ENCODE peak calls at places on chromosome 1, in five cellular contexts. Q is cardiac fibroblast, R is memory B cell, A is BJ, S is heart right ventricle. W is an unnamed sample.
A peak's percentile ranks its signal among the peaks of the same experiment; 100 is the strongest.

GRCh38 chr1:40133122-40133665 is 28.0 kb upstream of the RLF start:
- DNase-seq in Q (peak; percentile 8), R (no peak), A (no peak), S (no peak), W (no peak)

GRCh38 chr1:93081716-93082115 is 2.6 kb downstream of the MTF2 start:
- DNase-seq in Q (peak; percentile 92), R (no peak), A (no peak), S (no peak), W (no peak)

GRCh38 chr1:81670286-81670685 is 130.4 kb upstream of the ADGRL2 start:
- DNase-seq in Q (peak; percentile 97), R (no peak), A (peak; percentile 19), S (peak; percentile 85), W (peak; percentile 67)

GRCh38 chr1:53115403-53116306 is 26.8 kb downstream of the SLC1A7 start:
- DNase-seq in Q (no peak), R (no peak), A (no peak), S (no peak), W (no peak)

GRCh38 chr1:81029266-81029665 is 771.5 kb upstream of the ADGRL2 start:
- DNase-seq in Q (peak; percentile 30), R (no peak), A (no peak), S (no peak), W (no peak)

GRCh38 chr1:233936422-233936821 is 31.9 kb downstream of the SLC35F3 start:
- DNase-seq in Q (no peak), R (no peak), A (no peak), S (no peak), W (no peak)

GRCh38 chr1:19735419-19736127 is 64.1 kb downstream of the TMCO4 start:
- DNase-seq in Q (peak; percentile 98), R (no peak), A (peak; percentile 96), S (peak; percentile 65), W (peak; percentile 94)

GRCh38 chr1:58848818-58849411 is 65.1 kb upstream of the JUN start:
- DNase-seq in Q (peak; percentile 99), R (no peak), A (peak; percentile 86), S (peak; percentile 52), W (peak; percentile 57)

GRCh38 chr1:15946546-15947381 is 29.1 kb downstream of the ZBTB17 start:
- DNase-seq in Q (no peak), R (no peak), A (no peak), S (no peak), W (no peak)

GRCh38 chr1:67001682-67002425 is 52.1 kb downstream of the SLC35D1 start:
- DNase-seq in Q (no peak), R (no peak), A (no peak), S (no peak), W (no peak)